ENCODE peak calls at places on chromosomes 13 and 19, in seven cellular contexts. R is NCI-H1092 treated with DMSO at 0.1 percent for 48 hours; X is mucosa of gallbladder; Y is CD8-positive, alpha-beta memory T cell; P is kidney glomerular epithelial cell; I is stimulated activated naive CD8-positive, alpha-beta T cell treated with anti-CD3 and anti-CD28 coated beads, Interleukin-15, Interleukin-2, amounts not matched to agents 100 U/mL and 50 U/mL, for 24 hours; W is stimulated activated CD4-positive, alpha-beta T cell treated with anti-CD3 and anti-CD28 coated beads, TNF-alpha, amount 100 ng/mL, for 48 hours. Z is an unnamed sample.

GRCh38 chr13:50644081-50644871 is 199.2 kb downstream of the DLEU7 start:
- DNase-seq in R (no peak), X (no peak), Y (no peak), P (no peak), I (no peak), W (no peak), Z (no peak)

GRCh38 chr13:45626731-45627374 is 11.3 kb upstream of the ERICH6B start:
- DNase-seq in R (no peak), X (no peak), Y (no peak), P (no peak), I (no peak), W (no peak), Z (no peak)

GRCh38 chr13:38656699-38657098 is 30.2 kb upstream of the FREM2 start:
- DNase-seq in R (no peak), X (peak), Y (no peak), P (no peak), I (no peak), W (no peak), Z (no peak)

GRCh38 chr13:73365681-73366080 is 306.9 kb downstream of the KLF5 start:
- DNase-seq in R (no peak), X (no peak), Y (no peak), P (peak), I (no peak), W (no peak), Z (no peak)

GRCh38 chr19:7701654-7702457 is at the start of gene FCER2:
- DNase-seq in R (no peak), X (no peak), Y (no peak), P (no peak), I (no peak), W (no peak), Z (no peak)

GRCh38 chr19:30577551-30578090 is 205.4 kb downstream of the ZNF536 start:
- DNase-seq in R (no peak), X (no peak), Y (no peak), P (no peak), I (no peak), W (no peak), Z (no peak)

GRCh38 chr13:47639716-47640447 is 361.2 kb downstream of the SUCLA2 start:
- DNase-seq in R (no peak), X (no peak), Y (no peak), P (no peak), I (no peak), W (no peak), Z (no peak)

GRCh38 chr19:54952591-54953344 is 5.4 kb upstream of the NLRP7 start:
- DNase-seq in R (no peak), X (no peak), Y (no peak), P (no peak), I (no peak), W (no peak), Z (no peak)

GRCh38 chr13:107124129-107124718 is 556.3 kb upstream of the ARGLU1 start:
- DNase-seq in R (peak), X (no peak), Y (no peak), P (peak), I (no peak), W (no peak), Z (no peak)

GRCh38 chr13:113756441-113757097 is 2.5 kb upstream of the TMEM255B start:
- DNase-seq in R (no peak), X (no peak), Y (no peak), P (no peak), I (no peak), W (no peak), Z (no peak)

GRCh38 chr19:31140717-31141116 is 208.5 kb downstream of the TSHZ3 start:
- DNase-seq in R (no peak), X (no peak), Y (no peak), P (peak), I (no peak), W (no peak), Z (no peak)

Z was measured in CD4-positive, alpha-beta memory T cell.